ENCODE peak calls at places on chromosomes 4 and X, in six cellular contexts. O, M, H, X, J and U are unnamed samples. For H3K36me3 and H3K4me1, the result is how much of the 10 kb centered on the place peaks cover.

GRCh38 chrX:5337160-5337559 is 891.5 kb downstream of the NLGN4X start:
- DNase-seq in J (no peak), H (no peak), O (no peak), X (no peak), M (no peak), U (no peak)

GRCh38 chr4:90095000-90095399 is 32.2 kb upstream of the CCSER1 start:
- DNase-seq in O (no peak), H (no peak), X (no peak), J (no peak), M (peak), U (no peak)

GRCh38 chrX:111874241-111874640 is 1.7 kb upstream of the TRPC5OS start:
- DNase-seq in H (no peak), J (no peak), M (no peak), O (no peak), X (no peak), U (no peak)

GRCh38 chrX:85627363-85627762 is 247.9 kb upstream of the POF1B start:
- DNase-seq in O (no peak), X (no peak), J (peak), H (no peak), M (no peak), U (no peak)

GRCh38 chrX:80285131-80285773 is 135.0 kb upstream of the TENT5D start:
- DNase-seq in J (peak), M (no peak), X (no peak), H (no peak), O (no peak), U (no peak)

GRCh38 chr4:188822698-188823097 is 683.5 kb downstream of the TRIML1 start:
- DNase-seq in H (no peak), X (no peak), J (no peak), M (no peak), O (no peak), U (peak)

GRCh38 chrX:138756234-138756633 is 44.7 kb upstream of the FGF13 start:
- DNase-seq in X (peak), M (peak), J (no peak), H (no peak), O (peak), U (no peak)

GRCh38 chrX:80721186-80721585 is 88.5 kb downstream of the BRWD3 start:
- DNase-seq in H (no peak), J (no peak), O (no peak), X (no peak), M (no peak), U (no peak)

GRCh38 chr4:173527103-173527876 is 2.7 kb downstream of the HAND2 start:
- DNase-seq in M (no peak), H (no peak), X (peak), O (no peak), J (no peak), U (no peak)

GRCh38 chr4:84582988-84583870 is at the start of gene CDS1:
- DNase-seq in J (no peak), O (peak), X (peak), M (no peak), H (no peak), U (peak)

GRCh38 chr4:19736968-19737756 is 514.5 kb upstream of the SLIT2 start:
- DNase-seq in H (no peak), M (peak), J (no peak), O (no peak), X (no peak), U (no peak)

GRCh38 chrX:153919281-153919680 is 6.8 kb downstream of the ARHGAP4 start:
- DNase-seq in X (no peak), O (no peak), J (no peak), H (no peak), M (no peak), U (peak)

GRCh38 chr4:4734425-4734824 is 125.0 kb upstream of the MSX1 start:
- DNase-seq in O (no peak), M (no peak), H (no peak), J (no peak), X (no peak), U (no peak)

GRCh38 chr4:173074501-173074946 is 94.1 kb upstream of the GALNT7 start:
- DNase-seq in X (no peak), H (no peak), O (no peak), M (peak), J (peak), U (no peak)

GRCh38 chr4:99300934-99301333 is 10.1 kb upstream of the ADH1A start:
- DNase-seq in O (peak), M (peak), X (peak), H (no peak), J (peak), U (peak)

GRCh38 chr4:61296115-61296514 is 96.0 kb downstream of the ADGRL3 start:
- DNase-seq in X (no peak), J (no peak), M (no peak), H (no peak), O (no peak), U (no peak)

GRCh38 chr4:174041555-174042110 is 241.8 kb downstream of the FBXO8 start:
- DNase-seq in O (no peak), X (no peak), M (no peak), J (no peak), H (no peak), U (no peak)

GRCh38 chr4:108763226-108763593 is 357 bp upstream of the ETNPPL start:
- DNase-seq in H (no peak), O (no peak), J (no peak), X (no peak), M (no peak), U (no peak)

GRCh38 chr4:8515316-8516060 is 64.7 kb upstream of the GPR78 start:
- DNase-seq in M (peak), X (no peak), H (no peak), J (peak), O (peak), U (peak)

GRCh38 chrX:54411732-54412131 is 28.5 kb upstream of the TSR2 start:
- DNase-seq in H (no peak), X (no peak), J (no peak), O (no peak), M (no peak), U (no peak)

GRCh38 chrX:38055170-38055847 is 49.0 kb downstream of the SYTL5 start:
- DNase-seq in J (peak), O (no peak), H (no peak), X (no peak), M (peak), U (no peak)

GRCh38 chr4:1972414-1972813 is 36.4 kb downstream of the NELFA start:
- DNase-seq in X (peak), M (no peak), O (peak), H (no peak), J (no peak), U (no peak)

GRCh38 chr4:8305851-8306361 is 36.4 kb downstream of the HTRA3 start:
- DNase-seq in H (no peak), J (no peak), M (no peak), X (peak), O (peak), U (peak)

GRCh38 chr4:153267013-153267412 is 62.8 kb downstream of the TRIM2 start:
- DNase-seq in O (no peak), J (peak), H (no peak), M (peak), X (no peak), U (no peak)

GRCh38 chrX:65196758-65197371 is 220.6 kb upstream of the ZC4H2 start:
- DNase-seq in J (no peak), H (no peak), X (no peak), O (no peak), M (no peak), U (no peak)
- H3K4me3 ChIP-seq in J (no peak), H (no peak), X (no peak), O (no peak), M (no peak), U (no peak)

GRCh38 chr4:54268151-54268550 is 39.1 kb downstream of the PDGFRA start:
- DNase-seq in J (peak), X (no peak), M (peak), O (no peak), H (no peak), U (no peak)
- H3K36me3 ChIP-seq in J (half or more), X (under half), M (under half), O (under half), H (under half), U (under half)

GRCh38 chr4:184815046-184815877 is 10.5 kb downstream of the ACSL1 start:
- DNase-seq in H (no peak), J (peak), X (peak), O (peak), M (peak), U (peak)
- H3K4me1 ChIP-seq in H (under half), J (under half), X (under half), O (under half), M (under half), U (under half)

GRCh38 chrX:109624641-109625311 is at the start of gene KCNE5:
- DNase-seq in J (no peak), O (peak), H (no peak), X (peak), M (peak), U (peak)
- H3K4me3 ChIP-seq in J (no peak), O (peak), H (no peak), X (no peak), M (no peak), U (no peak)

GRCh38 chr4:186887211-186887785 is 163.6 kb upstream of the FAT1 start:
- DNase-seq in M (peak), O (no peak), J (no peak), H (no peak), X (no peak), U (no peak)

GRCh38 chr4:186886759-186887158 is 163.1 kb upstream of the FAT1 start:
- DNase-seq in H (no peak), X (no peak), J (no peak), O (no peak), M (no peak), U (no peak)

GRCh38 chr4:186889876-186890643 is 166.4 kb upstream of the FAT1 start:
- DNase-seq in H (no peak), O (no peak), M (no peak), J (no peak), X (no peak), U (peak)

DNA sequence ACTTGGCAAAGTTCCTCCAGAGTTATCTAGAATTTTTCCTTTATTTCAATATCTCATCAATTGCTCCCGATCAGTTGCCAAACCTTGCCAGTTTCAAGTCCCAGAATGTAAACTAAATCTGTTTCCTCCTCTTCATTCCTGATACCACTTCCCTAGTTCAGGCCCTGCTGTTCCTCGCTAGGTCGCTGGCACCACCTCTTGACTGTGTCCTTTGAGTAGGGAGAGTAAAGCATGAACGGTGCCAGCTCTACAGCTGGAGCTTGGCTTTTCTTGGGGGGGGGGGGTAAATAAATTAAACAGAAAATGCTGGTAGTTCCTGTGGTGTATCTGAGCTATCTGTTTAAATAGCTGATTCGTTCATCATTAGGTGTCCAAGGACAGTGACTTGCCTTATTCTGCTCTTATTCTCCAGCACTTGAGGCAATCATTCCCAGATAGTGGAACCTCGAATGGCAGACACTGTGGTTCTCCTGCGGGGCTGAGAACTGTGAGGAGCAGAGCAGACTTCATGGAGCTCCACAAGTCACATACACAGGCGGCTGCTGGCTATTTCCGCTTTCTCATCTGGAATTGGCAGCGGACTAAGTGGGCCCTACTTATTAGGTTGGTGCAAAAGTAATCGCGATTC is 168.3 kb upstream of the FAT1 start:
- DNase-seq in X (no peak), J (no peak), M (no peak), H (no peak), O (no peak), U (no peak)
- H3K36me3 ChIP-seq in X (under half), J (under half), M (under half), H (under half), O (under half), U (under half)

DNA sequence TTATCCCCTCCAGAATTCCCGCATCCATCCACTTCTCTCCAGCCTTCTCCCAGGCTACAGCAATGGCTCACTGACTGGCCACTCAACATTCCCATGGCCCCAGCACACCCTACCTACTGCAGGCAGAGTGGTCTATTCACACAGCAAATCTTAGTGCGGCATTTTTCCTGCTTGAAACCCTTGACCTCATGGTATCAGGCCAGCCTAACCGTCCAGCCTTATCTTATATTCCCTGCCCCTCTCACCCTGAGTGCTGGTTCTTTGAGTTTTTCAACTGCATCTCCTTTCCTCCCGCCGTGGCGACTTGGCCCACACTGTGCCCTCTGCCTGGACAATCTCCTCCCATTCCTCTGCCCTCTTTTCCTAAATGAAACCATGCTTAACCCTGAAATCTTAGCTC is 10.0 kb upstream of the S100G start:
- DNase-seq in J (no peak), H (no peak), M (no peak), O (no peak), X (no peak), U (no peak)
- H3K4me1 ChIP-seq in J (under half), H (under half), M (under half), O (under half), X (under half), U (under half)

DNA sequence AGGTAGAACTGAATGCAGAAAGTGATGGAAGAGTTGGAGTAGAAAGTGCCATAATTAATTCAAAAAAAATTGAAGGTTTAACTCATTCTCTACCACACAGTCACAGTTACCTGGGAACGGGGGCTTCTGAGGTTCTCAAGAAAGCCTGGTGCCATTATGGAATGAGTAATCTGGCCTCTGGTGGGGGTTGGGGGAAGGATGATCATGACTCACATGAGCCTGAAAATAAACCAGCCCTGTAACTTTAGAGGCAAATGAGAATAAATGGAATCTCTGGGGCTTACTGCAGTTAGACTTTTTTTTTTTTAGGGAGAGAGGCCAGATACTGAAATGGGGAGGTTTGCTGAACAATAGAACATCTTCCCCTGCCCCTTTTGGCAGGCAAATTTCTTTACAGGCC is 55.3 kb downstream of the SOD3 start:
- DNase-seq in O (no peak), M (peak), H (no peak), X (peak), J (peak), U (no peak)
- H3K4me3 ChIP-seq in O (no peak), M (no peak), H (no peak), X (no peak), J (no peak), U (no peak)

DNA sequence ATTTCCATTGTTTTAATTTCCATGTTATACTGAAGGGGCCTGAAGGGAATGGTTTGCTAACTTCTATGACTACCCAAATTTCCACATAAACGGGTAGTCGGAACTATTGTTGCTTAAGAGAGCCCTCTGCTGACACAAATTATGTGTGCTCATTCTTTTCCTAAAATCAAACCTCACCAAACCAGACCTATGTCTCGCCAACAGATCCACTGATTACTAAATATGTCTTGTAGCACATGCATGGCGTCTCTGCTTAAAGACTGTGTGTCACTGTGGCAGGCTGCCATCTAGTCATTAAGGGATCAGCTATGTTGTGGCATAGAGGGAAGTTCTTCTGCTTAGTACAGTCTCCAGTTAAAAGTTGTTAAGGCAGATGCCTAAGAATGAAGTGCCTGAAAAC is 25.1 kb downstream of the PIR start:
- DNase-seq in M (peak), H (no peak), O (no peak), J (peak), X (no peak), U (no peak)
- H3K36me3 ChIP-seq in M (under half), H (under half), O (under half), J (under half), X (under half), U (under half)